ENCODE peak calls at places on chromosomes 11 and 22, in eight cellular contexts. B is kidney epithelial cell, O is tibial nerve, C is right cardiac atrium, J is HCT116, S is Peyer's patch, H is endothelial cell of umbilical vein, X is heart left ventricle. T is an unnamed sample.
A peak's percentile ranks its signal among the peaks of the same experiment; 100 is the strongest.

GRCh38 chr11:23318670-23319069 is 458.4 kb upstream of the CCDC179 start:
- DNase-seq in B (no peak), C (no peak), O (no peak), J (no peak), X (no peak), H (no peak), S (no peak), T (no peak)

GRCh38 chr11:56706486-56706885 is 7.6 kb downstream of the OR9G1 start:
- DNase-seq in B (no peak), X (no peak), S (no peak), H (no peak), J (no peak), O (no peak), C (no peak), T (no peak)

GRCh38 chr11:46332568-46333128 is 14.6 kb upstream of the DGKZ start:
- DNase-seq in J (no peak), H (no peak), C (peak; percentile 76), S (peak; percentile 18), B (no peak), X (no peak), O (no peak), T (no peak)

GRCh38 chr22:19516378-19517170 is 7.6 kb downstream of the CLDN5 start:
- DNase-seq in S (no peak), C (no peak), J (no peak), B (no peak), O (no peak), H (no peak), X (no peak), T (no peak)

GRCh38 chr11:75024764-75025211 is 36.1 kb downstream of the NEU3 start:
- DNase-seq in S (no peak), C (no peak), X (no peak), H (no peak), B (no peak), O (no peak), J (no peak), T (no peak)

GRCh38 chr11:14078941-14079522 is 116.5 kb downstream of the SPON1 start:
- DNase-seq in O (no peak), B (no peak), H (peak; percentile 37), J (no peak), C (no peak), X (no peak), S (no peak), T (no peak)

GRCh38 chr22:44214764-44215163 is 34.0 kb downstream of the PARVG start:
- DNase-seq in C (no peak), B (no peak), H (no peak), S (no peak), X (no peak), O (no peak), J (no peak), T (no peak)

GRCh38 chr11:122723576-122723975 is 68.1 kb downstream of the UBASH3B start:
- DNase-seq in C (no peak), B (no peak), X (no peak), O (no peak), H (no peak), S (no peak), J (no peak), T (no peak)

GRCh38 chr11:64604458-64605247 is 13.6 kb downstream of the SLC22A12 start:
- DNase-seq in S (no peak), C (peak; percentile 30), B (no peak), O (no peak), X (no peak), J (no peak), H (no peak), T (no peak)

GRCh38 chr11:86955674-86956522 is 703 bp upstream of the FZD4 start:
- DNase-seq in O (peak; percentile 78), H (peak; percentile 92), B (no peak), C (peak; percentile 96), J (peak; percentile 34), X (peak; percentile 90), S (peak; percentile 45), T (no peak)

GRCh38 chr11:56885182-56885581 is 103.5 kb upstream of the OR5AK2 start:
- DNase-seq in B (peak; percentile 1), C (no peak), O (no peak), H (no peak), X (no peak), S (no peak), J (no peak), T (no peak)

GRCh38 chr11:69002101-69002742 is 10.8 kb downstream of the MRGPRF start:
- DNase-seq in S (no peak), B (no peak), C (no peak), J (no peak), X (no peak), H (no peak), O (no peak), T (no peak)

GRCh38 chr11:60169264-60169915 is 13.5 kb downstream of the MS4A6A start:
- DNase-seq in H (peak; percentile 100), J (peak; percentile 27), O (no peak), S (no peak), C (no peak), X (peak; percentile 61), B (peak; percentile 26), T (peak; percentile 27)

GRCh38 chr11:19474211-19474610 is 233.5 kb upstream of the E2F8 start:
- DNase-seq in X (no peak), B (no peak), S (no peak), H (no peak), J (no peak), O (no peak), C (no peak), T (no peak)

GRCh38 chr11:91972665-91973266 is 251.9 kb upstream of the FAT3 start:
- DNase-seq in X (no peak), H (no peak), J (no peak), B (no peak), C (no peak), S (no peak), O (no peak), T (no peak)

GRCh38 chr11:117911694-117912093 is 17.5 kb downstream of the TMPRSS13 start:
- DNase-seq in H (no peak), C (no peak), O (no peak), X (no peak), J (no peak), B (no peak), S (no peak), T (no peak)

GRCh38 chr11:70567680-70568503 is 169.6 kb downstream of the CTTN start:
- DNase-seq in J (no peak), S (no peak), B (no peak), O (peak; percentile 23), C (peak; percentile 83), X (peak; percentile 48), H (no peak), T (no peak)

GRCh38 chr11:123122852-123123251 is 60.9 kb upstream of the HSPA8 start:
- DNase-seq in C (no peak), S (no peak), J (no peak), H (no peak), X (no peak), B (no peak), O (no peak), T (no peak)

GRCh38 chr22:43862074-43862881 is at the start of gene SULT4A1:
- DNase-seq in X (no peak), B (no peak), C (no peak), J (peak; percentile 19), O (no peak), H (no peak), S (no peak), T (no peak)

GRCh38 chr11:61874460-61874809 is 16.9 kb downstream of the FADS3 start:
- DNase-seq in J (no peak), B (no peak), H (no peak), X (peak; percentile 72), S (no peak), C (peak; percentile 81), O (no peak), T (no peak)

GRCh38 chr11:107545101-107545514 is 20.4 kb downstream of the ALKBH8 start:
- DNase-seq in H (peak; percentile 90), C (no peak), B (peak; percentile 65), O (no peak), S (no peak), X (no peak), J (peak; percentile 76), T (no peak)

GRCh38 chr22:49192857-49193250 is 634.8 kb downstream of the BRD1 start:
- DNase-seq in S (no peak), H (no peak), J (no peak), O (no peak), C (no peak), X (no peak), B (no peak), T (no peak)

GRCh38 chr11:34653851-34654490 is 33.1 kb downstream of the EHF start:
- DNase-seq in X (no peak), S (peak; percentile 49), O (no peak), J (peak; percentile 93), B (peak; percentile 97), H (no peak), C (no peak), T (no peak)

GRCh38 chr22:28983788-28984441 is 77.7 kb downstream of the C22orf31 start:
- DNase-seq in O (no peak), C (no peak), J (no peak), S (no peak), B (no peak), H (no peak), X (no peak), T (no peak)

GRCh38 chr11:128717581-128717980 is 23.7 kb downstream of the FLI1 start:
- DNase-seq in S (no peak), X (no peak), O (no peak), J (no peak), H (no peak), B (no peak), C (no peak), T (no peak)
- H3K4me3 ChIP-seq in S (no peak overlapping the region), X (no peak overlapping the region), O (no peak overlapping the region), J (no peak overlapping the region), H (no peak overlapping the region), B (no peak overlapping the region), C (no peak overlapping the region), T (no peak overlapping the region)

DNA sequence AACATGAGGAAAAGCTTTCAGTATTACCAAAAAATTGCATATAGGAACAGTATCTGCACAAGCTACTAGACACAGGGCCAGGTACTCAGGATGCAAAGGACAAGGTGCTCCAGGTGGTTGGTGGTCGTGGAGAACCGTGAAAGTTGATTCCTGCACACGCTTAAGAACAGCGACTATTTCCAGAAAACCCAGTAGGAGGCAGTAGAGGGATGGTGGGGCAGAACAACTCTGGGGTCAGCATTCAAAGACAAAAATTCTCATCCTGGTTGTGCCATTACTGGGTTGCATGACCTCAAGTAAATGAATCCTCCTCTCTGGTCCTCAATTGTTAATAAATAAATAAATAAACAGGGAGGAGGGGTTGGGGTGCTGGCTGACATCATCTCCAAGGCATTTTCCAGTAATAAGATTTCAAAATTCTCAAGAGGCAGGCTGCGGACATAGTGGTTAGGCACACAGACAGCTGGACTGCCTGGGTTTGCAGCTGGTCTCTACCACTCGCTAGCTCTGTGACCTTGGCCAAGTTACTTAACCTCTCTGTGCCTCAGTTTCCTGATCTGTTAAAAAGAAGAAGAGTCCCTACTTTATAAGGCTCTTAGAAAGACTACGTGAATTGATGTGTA is 89.6 kb downstream of the ISX start:
- DNase-seq in S (no peak), J (no peak), C (no peak), H (no peak), B (no peak), X (no peak), O (no peak), T (no peak)
- H3K4me3 ChIP-seq in S (no peak overlapping the region), J (no peak overlapping the region), C (no peak overlapping the region), H (no peak overlapping the region), B (no peak overlapping the region), X (no peak overlapping the region), O (no peak overlapping the region), T (no peak overlapping the region)

GRCh38 chr11:115617767-115618166 is 113.6 kb upstream of the CADM1 start:
- DNase-seq in O (no peak), S (no peak), C (no peak), H (no peak), X (no peak), B (no peak), J (no peak), T (no peak)
- H3K4me3 ChIP-seq in O (no peak overlapping the region), S (no peak overlapping the region), C (no peak overlapping the region), H (no peak overlapping the region), X (no peak overlapping the region), B (no peak overlapping the region), J (no peak overlapping the region), T (no peak overlapping the region)

GRCh38 chr11:73218830-73219215 is 742 bp downstream of the P2RY2 start:
- DNase-seq in X (no peak), C (peak; percentile 61), H (no peak), B (no peak), S (no peak), J (no peak), O (no peak), T (no peak)
- H3K4me3 ChIP-seq in X (peak overlapping the region; percentile 58), C (peak overlapping the region; percentile 43), H (no peak overlapping the region), B (peak overlapping the region; percentile 49), S (peak overlapping the region; percentile 47), J (peak overlapping the region; percentile 56), O (peak overlapping the region; percentile 44), T (peak overlapping the region; percentile 38)

T was measured in iPS DF 6.9.